ENCODE peak calls at places on chromosomes 4 and X, in nine cellular contexts. One of them, this sample, is unnamed.

GRCh38 chr4:15451866-15452765 is 17.6 kb upstream of the CC2D2A start:
- DNase-seq in hepatocyte: peak
- DNase-seq in GM23338: no peak
- DNase-seq in GM23248: peak
- DNase-seq in OCI-LY7: no peak
- DNase-seq in MM.1S: no peak
- DNase-seq in PC-3: peak
- DNase-seq in neural progenitor cell: peak
- DNase-seq in SK-N-SH: no peak
- DNase-seq in this sample: no peak

GRCh38 chrX:144840616-144841015 is 406.7 kb upstream of the SPANXN1 start:
- DNase-seq in hepatocyte: no peak
- DNase-seq in GM23338: no peak
- DNase-seq in GM23248: no peak
- DNase-seq in OCI-LY7: no peak
- DNase-seq in MM.1S: no peak
- DNase-seq in PC-3: no peak
- DNase-seq in neural progenitor cell: no peak
- DNase-seq in SK-N-SH: no peak
- DNase-seq in this sample: no peak

GRCh38 chr4:41060352-41061318 is 153.7 kb downstream of the APBB2 start:
- DNase-seq in hepatocyte: no peak
- DNase-seq in GM23338: no peak
- DNase-seq in GM23248: peak
- DNase-seq in OCI-LY7: no peak
- DNase-seq in MM.1S: no peak
- DNase-seq in PC-3: no peak
- DNase-seq in neural progenitor cell: no peak
- DNase-seq in SK-N-SH: no peak
- DNase-seq in this sample: no peak

GRCh38 chr4:119300388-119301131 is 21.4 kb downstream of the FABP2 start:
- DNase-seq in hepatocyte: peak
- DNase-seq in GM23338: peak
- DNase-seq in GM23248: peak
- DNase-seq in OCI-LY7: peak
- DNase-seq in MM.1S: peak
- DNase-seq in PC-3: peak
- DNase-seq in neural progenitor cell: peak
- DNase-seq in SK-N-SH: peak
- DNase-seq in this sample: peak

GRCh38 chr4:177728361-177729152 is 286.3 kb upstream of the AGA start:
- DNase-seq in hepatocyte: peak
- DNase-seq in GM23338: peak
- DNase-seq in GM23248: peak
- DNase-seq in OCI-LY7: no peak
- DNase-seq in MM.1S: no peak
- DNase-seq in PC-3: peak
- DNase-seq in neural progenitor cell: no peak
- DNase-seq in SK-N-SH: no peak
- DNase-seq in this sample: peak

GRCh38 chr4:118757761-118758213 is 72.6 kb downstream of the METTL14 start:
- DNase-seq in hepatocyte: peak
- DNase-seq in GM23338: no peak
- DNase-seq in GM23248: peak
- DNase-seq in OCI-LY7: no peak
- DNase-seq in MM.1S: no peak
- DNase-seq in PC-3: no peak
- DNase-seq in neural progenitor cell: no peak
- DNase-seq in SK-N-SH: no peak
- DNase-seq in this sample: no peak

GRCh38 chrX:121014826-121015225 is 29.3 kb upstream of the CT47A1 start:
- DNase-seq in hepatocyte: no peak
- DNase-seq in GM23338: no peak
- DNase-seq in GM23248: no peak
- DNase-seq in OCI-LY7: no peak
- DNase-seq in MM.1S: no peak
- DNase-seq in PC-3: no peak
- DNase-seq in neural progenitor cell: no peak
- DNase-seq in SK-N-SH: no peak
- DNase-seq in this sample: no peak

GRCh38 chr4:4866833-4867744 is 7.6 kb downstream of the MSX1 start:
- DNase-seq in hepatocyte: peak
- DNase-seq in GM23338: peak
- DNase-seq in GM23248: no peak
- DNase-seq in OCI-LY7: no peak
- DNase-seq in MM.1S: no peak
- DNase-seq in PC-3: no peak
- DNase-seq in neural progenitor cell: peak
- DNase-seq in SK-N-SH: peak
- DNase-seq in this sample: no peak

GRCh38 chr4:41644288-41644914 is 104.1 kb downstream of the PHOX2B start:
- DNase-seq in hepatocyte: peak
- DNase-seq in GM23338: peak
- DNase-seq in GM23248: peak
- DNase-seq in OCI-LY7: no peak
- DNase-seq in MM.1S: no peak
- DNase-seq in PC-3: no peak
- DNase-seq in neural progenitor cell: peak
- DNase-seq in SK-N-SH: peak
- DNase-seq in this sample: no peak

DNA sequence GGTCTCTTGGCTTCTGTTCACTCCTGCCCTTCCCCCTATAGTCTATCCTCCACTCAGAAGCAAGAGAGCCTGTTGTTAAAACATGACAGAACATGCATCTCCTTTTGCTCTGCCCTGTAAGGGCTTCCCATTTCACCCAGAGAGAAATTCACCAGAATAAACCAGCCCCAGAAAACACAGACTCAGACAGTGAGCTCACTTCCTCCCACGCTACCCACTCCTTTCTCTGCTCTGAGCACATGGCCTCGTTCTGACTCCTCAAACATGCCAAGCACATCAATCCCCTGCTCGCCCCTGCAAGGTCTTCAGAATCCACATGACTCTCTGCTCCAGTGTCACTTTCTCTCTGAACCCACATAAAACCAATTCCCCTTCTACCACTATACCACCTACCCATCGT is 50.4 kb downstream of the MID1 start:
- DNase-seq in hepatocyte: no peak
- DNase-seq in GM23338: no peak
- DNase-seq in GM23248: peak
- DNase-seq in OCI-LY7: no peak
- DNase-seq in MM.1S: no peak
- DNase-seq in PC-3: no peak
- DNase-seq in neural progenitor cell: no peak
- DNase-seq in SK-N-SH: no peak
- DNase-seq in this sample: no peak
- TF ChIP-seq EZH2phosphoT487 in hepatocyte: no peak
- TF ChIP-seq EZH2phosphoT487 in GM23338: no peak
- TF ChIP-seq EZH2phosphoT487 in GM23248: no peak
- TF ChIP-seq EZH2phosphoT487 in OCI-LY7: no peak
- TF ChIP-seq EZH2phosphoT487 in MM.1S: no peak
- TF ChIP-seq EZH2phosphoT487 in PC-3: no peak
- TF ChIP-seq EZH2phosphoT487 in neural progenitor cell: no peak
- TF ChIP-seq EZH2phosphoT487 in SK-N-SH: no peak
- TF ChIP-seq EZH2phosphoT487 in this sample: no peak

GRCh38 chr4:71261633-71262121 is 77.1 kb upstream of the SLC4A4 start:
- DNase-seq in hepatocyte: no peak
- DNase-seq in GM23338: no peak
- DNase-seq in GM23248: no peak
- DNase-seq in OCI-LY7: no peak
- DNase-seq in MM.1S: no peak
- DNase-seq in PC-3: peak
- DNase-seq in neural progenitor cell: no peak
- DNase-seq in SK-N-SH: no peak
- DNase-seq in this sample: no peak

GRCh38 chr4:71259911-71260331 is 78.9 kb upstream of the SLC4A4 start:
- DNase-seq in hepatocyte: no peak
- DNase-seq in GM23338: no peak
- DNase-seq in GM23248: no peak
- DNase-seq in OCI-LY7: no peak
- DNase-seq in MM.1S: no peak
- DNase-seq in PC-3: no peak
- DNase-seq in neural progenitor cell: no peak
- DNase-seq in SK-N-SH: no peak
- DNase-seq in this sample: no peak

GRCh38 chr4:71261001-71261400 is 77.8 kb upstream of the SLC4A4 start:
- DNase-seq in hepatocyte: no peak
- DNase-seq in GM23338: no peak
- DNase-seq in GM23248: no peak
- DNase-seq in OCI-LY7: no peak
- DNase-seq in MM.1S: no peak
- DNase-seq in PC-3: no peak
- DNase-seq in neural progenitor cell: no peak
- DNase-seq in SK-N-SH: no peak
- DNase-seq in this sample: no peak

GRCh38 chr4:71260544-71260943 is 78.3 kb upstream of the SLC4A4 start:
- DNase-seq in hepatocyte: no peak
- DNase-seq in GM23338: no peak
- DNase-seq in GM23248: no peak
- DNase-seq in OCI-LY7: no peak
- DNase-seq in MM.1S: no peak
- DNase-seq in PC-3: no peak
- DNase-seq in neural progenitor cell: no peak
- DNase-seq in SK-N-SH: no peak
- DNase-seq in this sample: no peak

DNA sequence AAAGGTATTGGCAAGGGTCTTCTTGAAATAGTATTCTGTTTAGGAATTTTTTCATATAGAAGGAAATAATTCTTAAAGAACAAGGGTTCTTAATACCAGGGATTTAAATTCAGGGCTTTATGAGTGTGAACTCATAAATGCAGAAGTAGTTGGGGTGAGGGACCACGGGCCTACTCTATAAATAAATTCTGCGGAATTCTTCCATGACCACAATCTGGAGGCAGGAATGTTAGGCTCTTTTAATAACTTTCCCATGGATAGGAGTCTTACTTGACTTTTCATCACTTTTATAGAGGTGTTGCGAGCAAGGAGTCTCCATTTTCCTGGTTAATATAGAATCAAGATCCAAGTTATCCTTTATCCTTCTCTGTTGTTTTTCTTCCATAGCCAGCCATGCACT is 76.7 kb upstream of the SLC4A4 start:
- DNase-seq in hepatocyte: no peak
- DNase-seq in GM23338: no peak
- DNase-seq in GM23248: no peak
- DNase-seq in OCI-LY7: no peak
- DNase-seq in MM.1S: no peak
- DNase-seq in PC-3: no peak
- DNase-seq in neural progenitor cell: no peak
- DNase-seq in SK-N-SH: no peak
- DNase-seq in this sample: no peak
- TF ChIP-seq EZH2phosphoT487 in hepatocyte: no peak
- TF ChIP-seq EZH2phosphoT487 in GM23338: no peak
- TF ChIP-seq EZH2phosphoT487 in GM23248: no peak
- TF ChIP-seq EZH2phosphoT487 in OCI-LY7: no peak
- TF ChIP-seq EZH2phosphoT487 in MM.1S: no peak
- TF ChIP-seq EZH2phosphoT487 in PC-3: no peak
- TF ChIP-seq EZH2phosphoT487 in neural progenitor cell: no peak
- TF ChIP-seq EZH2phosphoT487 in SK-N-SH: no peak
- TF ChIP-seq EZH2phosphoT487 in this sample: no peak

GRCh38 chr4:951594-952468 is 19.6 kb downstream of the TMEM175 start:
- DNase-seq in hepatocyte: no peak
- DNase-seq in GM23338: no peak
- DNase-seq in GM23248: no peak
- DNase-seq in OCI-LY7: no peak
- DNase-seq in MM.1S: no peak
- DNase-seq in PC-3: no peak
- DNase-seq in neural progenitor cell: no peak
- DNase-seq in SK-N-SH: peak
- DNase-seq in this sample: no peak

GRCh38 chr4:950136-951020 is 18.1 kb downstream of the TMEM175 start:
- DNase-seq in hepatocyte: no peak
- DNase-seq in GM23338: no peak
- DNase-seq in GM23248: no peak
- DNase-seq in OCI-LY7: no peak
- DNase-seq in MM.1S: no peak
- DNase-seq in PC-3: no peak
- DNase-seq in neural progenitor cell: no peak
- DNase-seq in SK-N-SH: peak
- DNase-seq in this sample: no peak

GRCh38 chr4:952881-953573 is 20.3 kb downstream of the DGKQ start:
- DNase-seq in hepatocyte: no peak
- DNase-seq in GM23338: no peak
- DNase-seq in GM23248: no peak
- DNase-seq in OCI-LY7: no peak
- DNase-seq in MM.1S: no peak
- DNase-seq in PC-3: no peak
- DNase-seq in neural progenitor cell: no peak
- DNase-seq in SK-N-SH: peak
- DNase-seq in this sample: no peak

GRCh38 chr4:949656-950055 is 17.4 kb downstream of the TMEM175 start:
- DNase-seq in hepatocyte: no peak
- DNase-seq in GM23338: no peak
- DNase-seq in GM23248: no peak
- DNase-seq in OCI-LY7: no peak
- DNase-seq in MM.1S: no peak
- DNase-seq in PC-3: no peak
- DNase-seq in neural progenitor cell: no peak
- DNase-seq in SK-N-SH: peak
- DNase-seq in this sample: no peak

DNA sequence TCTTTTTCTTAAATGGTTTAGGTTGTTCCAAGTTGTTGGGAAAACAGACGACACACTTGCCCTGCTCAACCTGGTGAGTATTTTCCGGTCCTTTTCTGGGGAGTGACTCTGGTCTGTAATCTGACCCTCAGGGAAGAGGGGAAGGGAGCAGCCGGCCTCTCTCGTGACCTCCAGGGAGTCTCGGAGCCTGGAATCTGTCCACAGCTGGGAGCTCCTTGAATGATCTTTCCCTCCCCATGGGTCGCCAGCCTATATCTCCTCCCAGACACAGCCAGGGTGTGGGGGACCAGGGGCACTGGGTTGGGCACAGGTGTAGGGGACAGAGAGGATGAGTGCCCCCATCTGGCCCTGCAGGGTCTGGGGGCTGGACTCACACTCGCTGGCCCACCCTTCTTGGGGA is 18.9 kb downstream of the TMEM175 start:
- DNase-seq in hepatocyte: no peak
- DNase-seq in GM23338: no peak
- DNase-seq in GM23248: no peak
- DNase-seq in OCI-LY7: no peak
- DNase-seq in MM.1S: no peak
- DNase-seq in PC-3: no peak
- DNase-seq in neural progenitor cell: peak
- DNase-seq in SK-N-SH: no peak
- DNase-seq in this sample: no peak
- TF ChIP-seq EZH2phosphoT487 in hepatocyte: no peak
- TF ChIP-seq EZH2phosphoT487 in GM23338: no peak
- TF ChIP-seq EZH2phosphoT487 in GM23248: no peak
- TF ChIP-seq EZH2phosphoT487 in OCI-LY7: no peak
- TF ChIP-seq EZH2phosphoT487 in MM.1S: no peak
- TF ChIP-seq EZH2phosphoT487 in PC-3: no peak
- TF ChIP-seq EZH2phosphoT487 in neural progenitor cell: no peak
- TF ChIP-seq EZH2phosphoT487 in SK-N-SH: no peak
- TF ChIP-seq EZH2phosphoT487 in this sample: no peak

DNA sequence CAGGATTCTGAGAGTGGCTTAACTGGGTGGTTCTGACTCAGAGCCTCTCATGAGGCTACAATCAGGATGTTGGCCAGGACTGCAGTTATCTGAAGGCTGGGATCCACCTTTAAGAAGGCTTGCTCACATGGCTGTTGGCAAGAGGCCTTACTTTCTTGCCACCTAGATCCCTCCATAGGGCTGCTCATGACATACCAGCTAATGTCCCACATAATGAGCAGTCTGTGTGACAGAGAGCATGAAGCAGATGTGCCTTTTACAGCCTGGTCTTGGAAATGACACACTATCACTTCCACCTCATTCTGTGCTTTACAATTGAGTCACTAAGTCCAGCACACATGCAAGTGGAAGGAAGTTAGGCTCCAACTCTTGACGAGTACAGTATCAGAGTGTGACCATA is 4.3 kb upstream of the RBM3 start:
- DNase-seq in hepatocyte: no peak
- DNase-seq in GM23338: no peak
- DNase-seq in GM23248: peak
- DNase-seq in OCI-LY7: no peak
- DNase-seq in MM.1S: no peak
- DNase-seq in PC-3: peak
- DNase-seq in neural progenitor cell: no peak
- DNase-seq in SK-N-SH: no peak
- DNase-seq in this sample: no peak
- TF ChIP-seq EZH2phosphoT487 in hepatocyte: no peak
- TF ChIP-seq EZH2phosphoT487 in GM23338: no peak
- TF ChIP-seq EZH2phosphoT487 in GM23248: no peak
- TF ChIP-seq EZH2phosphoT487 in OCI-LY7: no peak
- TF ChIP-seq EZH2phosphoT487 in MM.1S: no peak
- TF ChIP-seq EZH2phosphoT487 in PC-3: no peak
- TF ChIP-seq EZH2phosphoT487 in neural progenitor cell: no peak
- TF ChIP-seq EZH2phosphoT487 in SK-N-SH: no peak
- TF ChIP-seq EZH2phosphoT487 in this sample: no peak

This sample was measured in HCT116.